ENCODE peak calls at places on chromosomes 5 and 9, in five cellular contexts. T, G, C, D and P are unnamed samples. For H4K20me1, the result is how much of the 10 kb centered on the place peaks cover.

GRCh38 chr9:77440057-77440456 is 208.1 kb downstream of the GNA14 start:
- DNase-seq in T (peak), D (peak), G (no peak), C (peak), P (no peak)

GRCh38 chr5:97534166-97534565 is 351.1 kb upstream of the RIOK2 start:
- DNase-seq in T (peak), G (peak), C (peak), D (peak), P (peak)

GRCh38 chr5:51468196-51468595 is 84.9 kb downstream of the ISL1 start:
- DNase-seq in D (no peak), T (no peak), C (no peak), G (no peak), P (no peak)

GRCh38 chr5:12016149-12016740 is 112.0 kb upstream of the CTNND2 start:
- DNase-seq in G (no peak), T (no peak), D (no peak), C (peak), P (no peak)

GRCh38 chr5:132000677-132001453 is 10.6 kb downstream of the ACSL6 start:
- DNase-seq in T (no peak), G (no peak), C (no peak), D (no peak), P (peak)

GRCh38 chr5:115450741-115451140 is 93.8 kb downstream of the FEM1C start:
- DNase-seq in C (no peak), G (no peak), T (peak), D (peak), P (no peak)

GRCh38 chr9:127937383-127938297 is at the start of gene DPM2:
- DNase-seq in G (peak), D (peak), T (peak), C (peak), P (peak)

GRCh38 chr9:93187047-93187446 is 3.1 kb downstream of the WNK2 start:
- DNase-seq in G (no peak), T (no peak), C (no peak), D (no peak), P (no peak)

GRCh38 chr9:117180896-117181456 is 233.9 kb downstream of the ASTN2 start:
- DNase-seq in C (no peak), D (no peak), G (no peak), T (no peak), P (no peak)

GRCh38 chr9:76586555-76587314 is 127.8 kb downstream of the GCNT1 start:
- DNase-seq in G (no peak), T (no peak), D (no peak), C (no peak), P (no peak)

GRCh38 chr5:12071455-12071854 is 167.2 kb upstream of the CTNND2 start:
- DNase-seq in G (no peak), D (no peak), C (no peak), T (no peak), P (no peak)

GRCh38 chr9:133075925-133076324 is 14.1 kb downstream of the CEL start:
- DNase-seq in D (peak), C (no peak), T (peak), G (no peak), P (no peak)

GRCh38 chr9:31136524-31136923 is 1247.9 kb upstream of the ACO1 start:
- DNase-seq in T (no peak), G (no peak), C (no peak), D (no peak), P (no peak)

GRCh38 chr5:64835266-64835665 is 66.5 kb downstream of the CWC27 start:
- DNase-seq in G (no peak), D (no peak), C (no peak), T (no peak), P (no peak)

GRCh38 chr9:89463986-89464901 is 33.7 kb downstream of the SEMA4D start:
- DNase-seq in G (no peak), D (no peak), T (no peak), C (no peak), P (peak)

GRCh38 chr9:133777871-133778270 is 39.7 kb upstream of the SARDH start:
- DNase-seq in G (no peak), C (no peak), D (no peak), T (no peak), P (no peak)

GRCh38 chr9:16431666-16432065 is 438.8 kb downstream of the BNC2 start:
- DNase-seq in D (no peak), T (no peak), C (no peak), G (no peak), P (no peak)

GRCh38 chr5:24232929-24233328 is 411.8 kb downstream of the CDH10 start:
- DNase-seq in T (peak), G (no peak), D (no peak), C (no peak), P (no peak)

GRCh38 chr9:123597926-123598556 is 242.0 kb downstream of the CRB2 start:
- DNase-seq in G (no peak), C (no peak), D (no peak), T (no peak), P (no peak)

GRCh38 chr5:141420855-141421488 is at the start of gene PCDHGA11:
- DNase-seq in D (peak), G (peak), C (peak), T (peak), P (peak)

GRCh38 chr9:117325789-117326185 is 89.1 kb downstream of the ASTN2 start:
- DNase-seq in T (no peak), C (no peak), D (no peak), G (no peak), P (no peak)

GRCh38 chr9:86586144-86586494 is 231.9 kb upstream of the TUT7 start:
- DNase-seq in G (no peak), T (no peak), D (no peak), C (no peak), P (no peak)

GRCh38 chr5:155278524-155278923 is 265.0 kb downstream of the KIF4B start:
- DNase-seq in C (no peak), T (no peak), D (no peak), G (no peak), P (no peak)
- TF ChIP-seq CTCF in C (no peak), T (no peak), D (no peak), G (no peak), P (no peak)

GRCh38 chr5:157186309-157187045 is 5.8 kb downstream of the ITK start:
- DNase-seq in G (no peak), D (no peak), C (no peak), T (no peak), P (no peak)

GRCh38 chr5:157184117-157184516 is 3.5 kb downstream of the ITK start:
- DNase-seq in C (no peak), D (no peak), T (no peak), G (no peak), P (no peak)

GRCh38 chr5:157189223-157189622 is 8.6 kb downstream of the ITK start:
- DNase-seq in D (no peak), C (no peak), G (no peak), T (no peak), P (no peak)

GRCh38 chr5:157188270-157188669 is 7.6 kb downstream of the ITK start:
- DNase-seq in C (no peak), D (no peak), G (no peak), T (no peak), P (no peak)

DNA sequence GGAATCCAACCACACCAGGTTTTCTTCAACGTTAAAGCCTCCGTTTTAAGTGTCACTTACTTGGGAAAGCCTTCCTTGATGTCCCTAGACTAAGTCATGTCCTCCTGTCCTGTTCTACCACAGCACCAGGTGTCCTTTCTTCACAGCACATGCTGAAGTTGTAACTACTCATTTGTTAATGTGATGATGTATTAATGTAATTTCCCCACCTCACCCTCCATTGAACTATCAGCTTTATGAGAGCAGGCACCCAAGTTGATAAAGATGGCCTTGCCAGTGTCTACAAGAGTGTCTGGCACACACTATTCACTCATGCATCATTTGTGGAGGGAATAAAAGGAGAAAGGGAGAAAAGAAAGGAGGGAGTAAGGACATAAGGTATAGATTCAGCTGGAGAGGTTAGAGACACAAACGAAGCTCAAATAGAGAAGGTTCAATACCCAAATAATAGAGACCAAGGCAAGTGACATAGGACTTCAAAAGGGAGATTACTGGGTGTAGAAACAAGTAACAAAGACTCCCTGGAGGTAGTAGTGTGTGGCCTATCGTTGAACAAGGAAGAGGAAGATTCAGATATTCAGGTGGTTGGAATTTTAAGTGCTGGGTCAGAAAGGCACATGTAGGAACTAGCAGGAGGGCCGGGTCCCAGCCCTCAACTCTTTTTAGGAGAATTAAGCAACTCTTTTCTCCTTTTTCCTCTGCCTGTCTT is 6.6 kb downstream of the ITK start:
- DNase-seq in C (no peak), T (no peak), G (no peak), D (no peak), P (no peak)
- H4K20me1 ChIP-seq in C (under half), T (under half), G (under half), D (under half), P (under half)

GRCh38 chr9:124781967-124782660 is 5.2 kb downstream of the OLFML2A start:
- DNase-seq in G (no peak), T (no peak), D (no peak), C (no peak), P (no peak)
- TF ChIP-seq CTCF in G (no peak), T (no peak), D (no peak), C (no peak), P (no peak)

GRCh38 chr5:87282254-87282653 is 14.6 kb downstream of the RASA1 start:
- DNase-seq in T (no peak), C (no peak), G (no peak), D (no peak), P (no peak)

GRCh38 chr5:87276655-87277054 is 9.0 kb downstream of the RASA1 start:
- DNase-seq in C (no peak), G (no peak), T (no peak), D (no peak), P (no peak)

GRCh38 chr5:87277279-87277835 is 9.7 kb downstream of the RASA1 start:
- DNase-seq in G (no peak), D (peak), C (no peak), T (no peak), P (no peak)
- H4K20me1 ChIP-seq in G (under half), D (half or more), C (under half), T (under half), P (under half)

GRCh38 chr5:159049844-159050318 is 49.8 kb downstream of the EBF1 start:
- DNase-seq in T (peak), G (no peak), D (peak), C (no peak), P (no peak)
- TF ChIP-seq CTCF in T (peak), G (peak), D (peak), C (peak), P (peak)

DNA sequence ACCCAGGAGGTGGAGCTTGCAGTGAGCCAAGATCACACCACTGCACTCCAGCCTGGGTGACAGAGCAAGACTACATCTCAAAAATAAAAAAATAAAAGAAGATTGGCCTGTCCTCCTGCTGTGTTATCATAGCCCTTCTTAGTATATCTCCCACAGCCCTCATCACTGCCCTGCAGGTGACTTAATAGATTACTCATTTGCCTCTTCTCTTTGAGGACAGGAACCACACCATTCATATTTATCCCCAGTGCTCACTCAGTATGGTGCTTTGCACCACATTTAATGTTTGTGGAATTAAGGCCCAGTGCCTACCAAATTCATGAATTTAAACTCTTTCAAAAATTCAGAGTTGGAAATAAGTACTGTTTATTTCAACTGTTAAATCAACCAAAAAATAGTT is 10.3 kb downstream of the IDNK start:
- DNase-seq in C (no peak), D (no peak), G (no peak), T (no peak), P (no peak)
- H4K20me1 ChIP-seq in C (under half), D (under half), G (under half), T (under half), P (under half)